ENCODE peak calls at places on chromosomes 1 and 21, in five cellular contexts. U is effector memory CD4-positive, alpha-beta T cell; H is right cardiac atrium; Z is foreskin fibroblast; B is A549. C is an unnamed sample.

GRCh38 chr21:27326293-27326692 is 359.4 kb upstream of the ADAMTS5 start:
- DNase-seq in U (no peak), H (no peak), Z (no peak), B (no peak), C (no peak)

GRCh38 chr1:109826930-109827349 is 63.2 kb upstream of the EPS8L3 start:
- DNase-seq in U (no peak), H (peak; percentile 87), Z (no peak), B (no peak), C (no peak)

GRCh38 chr1:189175889-189176288 is 1301.8 kb downstream of the BRINP3 start:
- DNase-seq in U (no peak), H (no peak), Z (no peak), B (no peak), C (no peak)

GRCh38 chr1:16248603-16249534 is 11.9 kb upstream of the CPLANE2 start:
- DNase-seq in U (no peak), H (peak; percentile 93), Z (peak; percentile 83), B (no peak), C (peak; percentile 88)

GRCh38 chr1:64196074-64196869 is 7.2 kb upstream of the UBE2U start:
- DNase-seq in U (no peak), H (peak; percentile 56), Z (no peak), B (no peak), C (no peak)

GRCh38 chr1:45620588-45621500 is 3.0 kb downstream of the CCDC17 start:
- DNase-seq in U (no peak), H (peak; percentile 61), Z (no peak), B (no peak), C (no peak)

GRCh38 chr1:29469457-29469856 is 233.1 kb downstream of the PTPRU start:
- DNase-seq in U (no peak), H (no peak), Z (no peak), B (no peak), C (peak; percentile 19)

GRCh38 chr21:39681845-39682244 is 63.1 kb upstream of the IGSF5 start:
- DNase-seq in U (no peak), H (no peak), Z (peak; percentile 25), B (peak; percentile 33), C (no peak)

GRCh38 chr1:98104285-98104684 is 183.5 kb upstream of the DPYD start:
- DNase-seq in U (no peak), H (no peak), Z (peak; percentile 71), B (no peak), C (no peak)

GRCh38 chr1:109312978-109313775 is 6.4 kb upstream of the MYBPHL start:
- DNase-seq in U (no peak), H (peak; percentile 70), Z (peak; percentile 45), B (no peak), C (no peak)

GRCh38 chr1:30315185-30315960 is 408.0 kb downstream of the MATN1 start:
- DNase-seq in U (no peak), H (no peak), Z (no peak), B (no peak), C (no peak)

GRCh38 chr1:54289061-54289938 is 89.3 kb downstream of the MRPL37 start:
- DNase-seq in U (no peak), H (no peak), Z (no peak), B (no peak), C (no peak)

GRCh38 chr1:93556291-93556690 is 108.4 kb downstream of the FNBP1L start:
- DNase-seq in U (no peak), H (no peak), Z (no peak), B (no peak), C (peak; percentile 34)

GRCh38 chr1:204418174-204419063 is 6.8 kb upstream of the PPP1R15B start:
- DNase-seq in U (no peak), H (no peak), Z (peak; percentile 41), B (peak; percentile 42), C (no peak)

GRCh38 chr1:67135354-67135753 is 584 bp upstream of the C1orf141 start:
- DNase-seq in U (no peak), H (no peak), Z (peak; percentile 72), B (no peak), C (no peak)

GRCh38 chr1:9770276-9770675 is 53.5 kb downstream of the CLSTN1 start:
- DNase-seq in U (no peak), H (no peak), Z (no peak), B (peak; percentile 33), C (no peak)

GRCh38 chr21:21074305-21074704 is 76.1 kb downstream of the NCAM2 start:
- DNase-seq in U (no peak), H (no peak), Z (no peak), B (no peak), C (no peak)

GRCh38 chr1:167791281-167792209 is 69.8 kb downstream of the MPZL1 start:
- DNase-seq in U (no peak), H (no peak), Z (peak; percentile 96), B (peak; percentile 12), C (no peak)

GRCh38 chr1:226891846-226892533 is 21.6 kb downstream of the PSEN2 start:
- DNase-seq in U (no peak), H (no peak), Z (peak; percentile 18), B (no peak), C (no peak)

GRCh38 chr21:36337099-36337509 is 17.1 kb downstream of the MORC3 start:
- DNase-seq in U (no peak), H (no peak), Z (peak; percentile 52), B (peak; percentile 73), C (no peak)

GRCh38 chr1:106517218-106517617 is 539.3 kb upstream of the PRMT6 start:
- DNase-seq in U (no peak), H (no peak), Z (no peak), B (no peak), C (no peak)

GRCh38 chr1:28208818-28209441 is 23.9 kb downstream of the DNAJC8 start:
- DNase-seq in U (peak; percentile 32), H (peak; percentile 57), Z (peak; percentile 37), B (peak; percentile 69), C (peak; percentile 47)

GRCh38 chr1:33168556-33169289 is 13.1 kb downstream of the TRIM62 start:
- DNase-seq in U (no peak), H (no peak), Z (no peak), B (no peak), C (no peak)

GRCh38 chr1:9340172-9340854 is 47.6 kb downstream of the SPSB1 start:
- DNase-seq in U (no peak), H (peak; percentile 64), Z (no peak), B (no peak), C (no peak)

GRCh38 chr1:99608058-99608457 is 37.9 kb upstream of the PALMD start:
- DNase-seq in U (no peak), H (no peak), Z (no peak), B (no peak), C (no peak)

GRCh38 chr1:181099152-181100014 is 10.9 kb downstream of the IER5 start:
- DNase-seq in U (no peak), H (no peak), Z (no peak), B (no peak), C (no peak)

GRCh38 chr1:55868026-55868425 is 652.9 kb upstream of the USP24 start:
- DNase-seq in U (no peak), H (no peak), Z (no peak), B (peak; percentile 7), C (no peak)

GRCh38 chr1:11395616-11396015 is 83.3 kb upstream of the DISP3 start:
- DNase-seq in U (no peak), H (no peak), Z (no peak), B (no peak), C (no peak)

GRCh38 chr1:222369991-222370910 is 177.7 kb downstream of the HHIPL2 start:
- DNase-seq in U (no peak), H (no peak), Z (peak; percentile 7), B (no peak), C (peak; percentile 51)

GRCh38 chr1:153288634-153289275 is 24.0 kb downstream of the PGLYRP3 start:
- DNase-seq in U (no peak), H (peak; percentile 33), Z (no peak), B (peak; percentile 35), C (peak; percentile 42)

GRCh38 chr1:65266501-65266900 is 42.8 kb upstream of the DNAJC6 start:
- DNase-seq in U (no peak), H (no peak), Z (no peak), B (no peak), C (no peak)

GRCh38 chr1:149884433-149885363 is 14.7 kb upstream of the BOLA1 start:
- DNase-seq in U (no peak), H (no peak), Z (no peak), B (peak; percentile 55), C (no peak)

GRCh38 chr1:23129846-23130245 is 38.8 kb downstream of the LUZP1 start:
- DNase-seq in U (no peak), H (no peak), Z (no peak), B (no peak), C (no peak)

GRCh38 chr1:165414620-165415019 is 30.3 kb downstream of the RXRG start:
- DNase-seq in U (no peak), H (no peak), Z (no peak), B (no peak), C (no peak)

DNA sequence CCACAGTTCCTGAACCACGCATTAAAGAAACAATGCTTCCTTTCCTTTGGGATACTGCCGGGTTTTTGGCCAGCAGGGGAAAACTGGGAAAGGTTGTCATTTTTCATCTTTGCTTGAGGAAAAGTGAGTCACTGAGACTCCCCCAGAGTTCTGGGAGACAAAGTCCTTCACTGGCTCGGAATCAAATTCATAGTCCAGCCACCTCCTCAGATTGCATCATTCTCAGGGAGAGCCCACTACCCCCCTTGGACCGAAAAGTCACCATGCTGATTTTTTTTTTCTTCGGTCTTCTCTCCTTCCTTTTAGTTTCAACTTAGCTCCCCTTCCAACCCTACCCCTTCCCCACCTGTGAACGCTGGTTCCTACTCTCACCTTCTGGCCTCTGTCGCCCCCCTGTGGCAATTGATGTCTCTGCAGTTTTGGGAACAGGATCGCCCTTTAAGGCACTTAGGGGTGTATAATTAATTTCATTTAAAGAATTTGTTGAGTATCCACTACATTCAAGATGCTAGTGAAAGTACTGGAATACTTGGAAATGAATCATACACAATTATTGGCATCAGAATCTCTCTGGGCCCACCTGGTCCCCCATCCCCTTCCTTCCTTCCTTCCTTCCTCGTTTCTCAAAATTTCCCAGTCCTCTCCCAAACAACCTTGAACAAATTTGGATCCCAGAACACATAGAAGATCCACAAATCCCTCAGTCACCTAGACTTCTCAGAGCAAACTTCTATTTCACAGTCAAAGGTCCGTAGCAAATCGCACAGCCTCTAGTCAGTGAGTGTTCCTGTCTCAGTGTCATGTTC is 6.9 kb downstream of the ACKR1 start:
- DNase-seq in U (no peak), H (peak; percentile 58), Z (peak; percentile 6), B (peak; percentile 29), C (peak; percentile 44)
- H3K4me3 ChIP-seq in U (no peak overlapping the region), H (no peak overlapping the region), Z (no peak overlapping the region), B (peak overlapping the region; percentile 11), C (no peak overlapping the region)

GRCh38 chr1:184480711-184481110 is 93.9 kb downstream of the C1orf21 start:
- DNase-seq in U (no peak), H (no peak), Z (no peak), B (no peak), C (no peak)
- H3K4me3 ChIP-seq in U (no peak overlapping the region), H (no peak overlapping the region), Z (no peak overlapping the region), B (no peak overlapping the region), C (no peak overlapping the region)

GRCh38 chr1:230332429-230333088 is 93.6 kb downstream of the PGBD5 start:
- DNase-seq in U (no peak), H (peak; percentile 53), Z (no peak), B (no peak), C (no peak)
- H3K4me3 ChIP-seq in U (no peak overlapping the region), H (no peak overlapping the region), Z (no peak overlapping the region), B (no peak overlapping the region), C (no peak overlapping the region)

GRCh38 chr1:151509350-151510019 is 1.7 kb upstream of the CGN start:
- DNase-seq in U (no peak), H (no peak), Z (no peak), B (no peak), C (no peak)
- H3K4me3 ChIP-seq in U (no peak overlapping the region), H (no peak overlapping the region), Z (no peak overlapping the region), B (no peak overlapping the region), C (no peak overlapping the region)